ENCODE peak calls at places on chromosomes 3 and 15, in ten cellular contexts. A, D, G, W, Z, R, O, J, B and S are unnamed samples.

GRCh38 chr3:48142316-48142870 is 45.8 kb downstream of the CDC25A start:
- DNase-seq in A (no peak), D (no peak), G (no peak), W (peak), Z (no peak), R (no peak), O (no peak), J (no peak), B (no peak), S (no peak)

GRCh38 chr3:16480861-16481569 is 32.5 kb downstream of the RFTN1 start:
- DNase-seq in A (peak), D (no peak), G (peak), W (no peak), Z (no peak), R (no peak), O (no peak), J (peak), B (no peak), S (no peak)

GRCh38 chr3:130671545-130671944 is 75.1 kb downstream of the PIK3R4 start:
- DNase-seq in A (no peak), D (no peak), G (no peak), W (no peak), Z (no peak), R (no peak), O (no peak), J (no peak), B (peak), S (no peak)

GRCh38 chr3:171959532-171960044 is 79.8 kb upstream of the FNDC3B start:
- DNase-seq in A (no peak), D (no peak), G (no peak), W (peak), Z (no peak), R (no peak), O (no peak), J (no peak), B (no peak), S (peak)

GRCh38 chr3:125165189-125165947 is 47.2 kb downstream of the SLC12A8 start:
- DNase-seq in A (peak), D (no peak), G (peak), W (no peak), Z (no peak), R (no peak), O (no peak), J (peak), B (no peak), S (no peak)

GRCh38 chr3:128804817-128805166 is 74.6 kb upstream of the ACAD9 start:
- DNase-seq in A (no peak), D (no peak), G (no peak), W (no peak), Z (no peak), R (no peak), O (no peak), J (no peak), B (no peak), S (no peak)

GRCh38 chr3:105417538-105418289 is 51.0 kb downstream of the ALCAM start:
- DNase-seq in A (peak), D (no peak), G (no peak), W (no peak), Z (no peak), R (no peak), O (no peak), J (no peak), B (no peak), S (no peak)

GRCh38 chr15:36658321-36658720 is 78.9 kb downstream of the CDIN1 start:
- DNase-seq in A (peak), D (no peak), G (no peak), W (no peak), Z (no peak), R (no peak), O (no peak), J (no peak), B (no peak), S (peak)

GRCh38 chr3:56467108-56467507 is 1.2 kb downstream of the ERC2 start:
- DNase-seq in A (no peak), D (no peak), G (peak), W (peak), Z (peak), R (no peak), O (peak), J (peak), B (peak), S (peak)

GRCh38 chr15:99842071-99842470 is 108.8 kb upstream of the LYSMD4 start:
- DNase-seq in A (no peak), D (no peak), G (no peak), W (no peak), Z (no peak), R (no peak), O (no peak), J (no peak), B (no peak), S (no peak)

GRCh38 chr3:112776836-112777235 is 69.8 kb downstream of the CD200R1L start:
- DNase-seq in A (no peak), D (no peak), G (no peak), W (no peak), Z (no peak), R (no peak), O (no peak), J (no peak), B (no peak), S (no peak)

GRCh38 chr15:55267401-55268053 is 22.1 kb downstream of the RAB27A start:
- DNase-seq in A (no peak), D (peak), G (no peak), W (peak), Z (no peak), R (peak), O (no peak), J (no peak), B (no peak), S (no peak)